ENCODE peak calls at places on chromosomes 13 and 19, in six cellular contexts. J is posterior cingulate gyrus, Y is NCI-H774, P is substantia nigra, R is ACHN, F is pancreas. K is an unnamed sample.

GRCh38 chr13:42996584-42996983 is 4.5 kb upstream of the EPSTI1 start:
- DNase-seq in J (no peak), R (peak; percentile 40), P (no peak), Y (no peak), F (no peak), K (no peak)

GRCh38 chr13:113742000-113742441 is 17.0 kb upstream of the TMEM255B start:
- DNase-seq in F (no peak), R (peak; percentile 31), P (peak; percentile 38), J (peak; percentile 87), Y (no peak), K (peak; percentile 52)

GRCh38 chr13:60369242-60369641 is 27.8 kb upstream of the TDRD3 start:
- DNase-seq in F (no peak), R (peak; percentile 1), Y (no peak), J (no peak), P (no peak), K (no peak)

GRCh38 chr19:51693819-51694218 is 689 bp downstream of the SPACA6 start:
- DNase-seq in J (no peak), F (no peak), R (no peak), P (no peak), Y (no peak), K (no peak)

GRCh38 chr19:44718441-44719261 is 19.7 kb downstream of the CEACAM16 start:
- DNase-seq in R (peak; percentile 29), Y (peak; percentile 1), P (peak; percentile 24), F (peak; percentile 93), J (no peak), K (peak; percentile 84)

GRCh38 chr13:77176350-77176749 is 149.4 kb upstream of the FBXL3 start:
- DNase-seq in J (no peak), P (no peak), F (no peak), Y (no peak), R (no peak), K (no peak)

GRCh38 chr13:104460553-104460952 is 1394.3 kb upstream of the SLC10A2 start:
- DNase-seq in P (no peak), R (no peak), Y (no peak), J (no peak), F (no peak), K (no peak)

GRCh38 chr13:50991624-50992610 is 82.3 kb downstream of the RNASEH2B start:
- DNase-seq in R (no peak), Y (no peak), F (no peak), P (no peak), J (peak; percentile 70), K (no peak)

GRCh38 chr19:2245273-2245672 is 3.9 kb upstream of the AMH start:
- DNase-seq in Y (no peak), P (no peak), F (no peak), R (no peak), J (peak; percentile 82), K (no peak)

GRCh38 chr19:35085947-35086346 is 29.7 kb upstream of the FXYD3 start:
- DNase-seq in J (peak; percentile 67), F (no peak), Y (no peak), R (no peak), P (no peak), K (no peak)

GRCh38 chr19:19594371-19594770 is 24.1 kb downstream of the PBX4 start:
- DNase-seq in P (no peak), R (no peak), J (no peak), Y (no peak), F (no peak), K (no peak)

GRCh38 chr13:29771247-29771646 is 79.2 kb downstream of the UBL3 start:
- DNase-seq in R (peak; percentile 51), J (no peak), Y (no peak), F (no peak), P (no peak), K (no peak)

GRCh38 chr13:51832471-51833152 is 12.4 kb downstream of the TMEM272 start:
- DNase-seq in F (no peak), J (no peak), Y (no peak), P (peak; percentile 14), R (peak; percentile 25), K (no peak)

GRCh38 chr13:48214519-48215121 is 18.4 kb upstream of the ITM2B start:
- DNase-seq in R (peak; percentile 42), P (no peak), J (no peak), Y (no peak), F (no peak), K (no peak)

GRCh38 chr13:41398494-41399190 is 58.7 kb upstream of the RGCC start:
- DNase-seq in R (no peak), F (no peak), Y (no peak), P (no peak), J (no peak), K (no peak)

GRCh38 chr13:18949489-18949761 is 232.2 kb downstream of the TUBA3C start:
- DNase-seq in R (no peak), F (no peak), J (peak; percentile 42), P (no peak), Y (no peak), K (no peak)

GRCh38 chr13:113973218-113974164 is at the start of gene C13orf46:
- DNase-seq in Y (no peak), F (no peak), J (peak; percentile 76), P (no peak), R (no peak), K (peak; percentile 23)

GRCh38 chr19:40663712-40664692 is 26.4 kb downstream of the NUMBL start:
- DNase-seq in Y (no peak), P (no peak), R (no peak), F (no peak), J (no peak), K (no peak)

GRCh38 chr13:84831666-84832657 is 949.7 kb upstream of the SLITRK1 start:
- DNase-seq in F (no peak), R (no peak), J (peak; percentile 72), Y (no peak), P (no peak), K (no peak)

GRCh38 chr19:47539747-47540311 is 25.0 kb upstream of the NAPA start:
- DNase-seq in P (no peak), F (no peak), J (no peak), R (no peak), Y (no peak), K (no peak)

GRCh38 chr13:74090869-74091605 is 43.2 kb downstream of the KLF12 start:
- DNase-seq in Y (no peak), R (no peak), F (no peak), P (no peak), J (no peak), K (no peak)

GRCh38 chr13:92716749-92717148 is 509.9 kb upstream of the GPC6 start:
- DNase-seq in P (no peak), J (no peak), R (peak; percentile 39), F (no peak), Y (no peak), K (no peak)

GRCh38 chr13:42396501-42396900 is 124.5 kb downstream of the AKAP11 start:
- DNase-seq in J (no peak), Y (no peak), R (no peak), F (no peak), P (no peak), K (peak; percentile 30)

K was measured in left colon.